ENCODE peak calls at places on chromosome 13, in four cellular contexts. Y, L, A and X are unnamed samples.

GRCh38 chr13:86741762-86742285 is 929.3 kb upstream of the SLITRK5 start:
- DNase-seq in A (no peak), L (no peak), Y (no peak), X (no peak)

GRCh38 chr13:46050771-46051170 is 1.8 kb downstream of the ZC3H13 start:
- DNase-seq in Y (no peak), L (no peak), A (no peak), X (no peak)

GRCh38 chr13:113922412-113923118 is 51.3 kb downstream of the C13orf46 start:
- DNase-seq in L (no peak), A (peak; percentile 2), Y (peak; percentile 10), X (no peak)

GRCh38 chr13:39835253-39835652 is 179.8 kb downstream of the COG6 start:
- DNase-seq in L (no peak), Y (no peak), A (no peak), X (no peak)

GRCh38 chr13:66845393-66845792 is 384.7 kb downstream of the PCDH9 start:
- DNase-seq in L (no peak), A (no peak), Y (no peak), X (no peak)

GRCh38 chr13:27917121-27917947 is 2.5 kb upstream of the PDX1 start:
- DNase-seq in A (no peak), Y (no peak), L (no peak), X (peak; percentile 24)

GRCh38 chr13:105991131-105991530 is 544.3 kb downstream of the EFNB2 start:
- DNase-seq in Y (no peak), L (no peak), A (no peak), X (no peak)

GRCh38 chr13:110646442-110647364 is 31.4 kb downstream of the NAXD start:
- DNase-seq in Y (no peak), L (no peak), A (no peak), X (no peak)

GRCh38 chr13:76634431-76635191 is 251.6 kb downstream of the KCTD12 start:
- DNase-seq in A (no peak), Y (no peak), L (no peak), X (no peak)

GRCh38 chr13:102089177-102089576 is 312.7 kb downstream of the FGF14 start:
- DNase-seq in A (no peak), Y (no peak), L (no peak), X (no peak)

GRCh38 chr13:78137404-78138142 is 218.9 kb upstream of the EDNRB start:
- DNase-seq in Y (no peak), A (no peak), L (peak; percentile 41), X (no peak)

GRCh38 chr13:47033216-47033615 is 136.4 kb upstream of the HTR2A start:
- DNase-seq in Y (no peak), A (no peak), L (peak; percentile 16), X (no peak)

GRCh38 chr13:39451301-39451700 is 151.7 kb downstream of the LHFPL6 start:
- DNase-seq in L (no peak), Y (no peak), A (no peak), X (no peak)

GRCh38 chr13:41188584-41188983 is 5.8 kb downstream of the KBTBD7 start:
- DNase-seq in Y (no peak), L (no peak), A (no peak), X (no peak)

GRCh38 chr13:42405665-42406390 is 133.9 kb downstream of the AKAP11 start:
- DNase-seq in A (no peak), Y (no peak), L (no peak), X (no peak)

GRCh38 chr13:63156816-63157215 is 1741.2 kb upstream of the PCDH20 start:
- DNase-seq in L (no peak), A (no peak), Y (no peak), X (no peak)

GRCh38 chr13:96984061-96984508 is 10.2 kb downstream of the OXGR1 start:
- DNase-seq in A (peak; percentile 15), L (peak; percentile 8), Y (no peak), X (no peak)

GRCh38 chr13:112545866-112546265 is 42.1 kb downstream of the TUBGCP3 start:
- DNase-seq in A (no peak), L (no peak), Y (no peak), X (no peak)

GRCh38 chr13:51958217-51958547 is 53.1 kb downstream of the ATP7B start:
- DNase-seq in L (no peak), A (no peak), Y (no peak), X (no peak)

GRCh38 chr13:93726173-93727019 is 499.8 kb downstream of the GPC6 start:
- DNase-seq in Y (no peak), L (no peak), A (no peak), X (no peak)

GRCh38 chr13:60453490-60453889 is 56.5 kb downstream of the TDRD3 start:
- DNase-seq in L (no peak), A (no peak), Y (no peak), X (no peak)

GRCh38 chr13:82291852-82292251 is 1590.4 kb downstream of the SLITRK1 start:
- DNase-seq in L (no peak), Y (no peak), A (no peak), X (no peak)

GRCh38 chr13:50867641-50867952 is 24.1 kb upstream of the DLEU7 start:
- DNase-seq in A (no peak), Y (no peak), L (no peak), X (no peak)
- TF ChIP-seq POLR2A in A (no peak), Y (no peak), L (no peak), X (no peak)

DNA sequence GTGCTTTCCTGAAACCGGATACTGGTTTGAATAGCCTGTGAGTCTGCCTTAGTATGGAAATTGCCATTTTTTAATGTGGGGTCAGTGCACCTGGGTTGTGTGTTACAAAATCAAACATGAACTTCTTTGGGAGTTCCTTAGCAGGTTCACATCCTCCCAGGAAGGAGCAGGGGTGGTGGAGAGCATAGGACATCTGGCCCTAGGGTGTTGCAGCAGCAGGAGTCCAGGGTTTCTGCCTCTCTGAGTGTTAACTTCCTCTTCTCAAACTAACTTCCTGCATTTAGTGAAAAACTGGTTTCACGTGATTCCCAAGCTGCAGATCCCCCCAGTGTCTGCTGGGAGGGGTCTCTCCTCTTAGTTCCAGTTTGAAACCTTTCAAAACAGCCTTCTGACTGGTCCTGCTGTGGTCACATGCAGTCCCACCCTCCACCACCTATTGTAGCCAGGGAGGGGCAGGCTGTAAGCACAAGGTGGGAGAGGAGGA is 7.2 kb downstream of the RNASEH2B start:
- DNase-seq in A (no peak), L (no peak), Y (no peak), X (no peak)
- TF ChIP-seq POLR2A in A (no peak), L (no peak), Y (no peak), X (no peak)

GRCh38 chr13:44107357-44108121 is 227.8 kb downstream of the LACC1 start:
- DNase-seq in L (no peak), Y (no peak), A (no peak), X (peak; percentile 60)
- TF ChIP-seq POLR2A in L (no peak), Y (no peak), A (no peak), X (no peak)

DNA sequence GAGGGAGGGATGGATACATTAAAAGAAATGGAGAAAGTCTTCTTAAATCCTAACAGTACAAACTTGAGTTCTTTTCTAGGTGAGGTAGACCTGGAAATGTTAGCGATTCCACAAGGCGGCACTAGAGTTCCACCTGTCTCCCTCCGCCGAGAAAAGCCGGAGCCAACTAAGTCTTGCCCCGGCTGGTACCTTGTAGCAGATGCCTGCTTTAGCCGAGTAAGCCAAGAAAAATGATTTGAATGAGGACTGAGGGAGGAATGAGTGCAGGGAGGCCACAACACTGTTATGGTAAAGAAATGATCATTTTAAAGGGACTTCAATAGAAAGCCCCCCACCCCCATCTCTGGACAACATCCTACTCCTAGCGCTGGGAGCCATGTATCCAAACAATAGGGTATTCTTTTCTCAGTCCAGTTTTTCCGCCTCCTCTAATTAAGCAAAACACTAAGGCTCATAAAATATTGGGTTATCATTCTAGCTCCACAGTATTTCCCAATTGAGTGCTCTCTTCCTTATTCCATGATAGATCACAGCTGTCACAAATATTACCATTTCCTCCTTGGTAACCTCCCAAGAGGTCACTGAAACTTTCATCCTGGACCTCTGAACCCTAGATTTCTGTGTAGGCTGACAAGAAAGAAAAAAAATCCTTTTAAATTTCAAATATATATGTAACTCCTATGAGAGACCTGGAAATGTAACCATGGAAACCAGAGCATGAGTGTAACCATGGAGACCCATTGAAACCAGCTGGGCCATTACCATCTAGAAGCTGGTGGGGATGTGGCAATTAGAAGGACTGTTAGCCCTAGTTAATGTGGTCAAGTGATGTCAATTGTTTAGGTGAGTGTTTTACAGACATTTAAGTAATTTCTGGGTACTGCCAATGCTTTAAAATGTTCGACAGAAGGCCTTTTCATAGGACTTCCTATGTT is 58.3 kb downstream of the GPALPP1 start:
- DNase-seq in L (peak; percentile 77), A (peak; percentile 71), Y (peak; percentile 68), X (no peak)
- TF ChIP-seq POLR2A in L (no peak), A (no peak), Y (no peak), X (no peak)

DNA sequence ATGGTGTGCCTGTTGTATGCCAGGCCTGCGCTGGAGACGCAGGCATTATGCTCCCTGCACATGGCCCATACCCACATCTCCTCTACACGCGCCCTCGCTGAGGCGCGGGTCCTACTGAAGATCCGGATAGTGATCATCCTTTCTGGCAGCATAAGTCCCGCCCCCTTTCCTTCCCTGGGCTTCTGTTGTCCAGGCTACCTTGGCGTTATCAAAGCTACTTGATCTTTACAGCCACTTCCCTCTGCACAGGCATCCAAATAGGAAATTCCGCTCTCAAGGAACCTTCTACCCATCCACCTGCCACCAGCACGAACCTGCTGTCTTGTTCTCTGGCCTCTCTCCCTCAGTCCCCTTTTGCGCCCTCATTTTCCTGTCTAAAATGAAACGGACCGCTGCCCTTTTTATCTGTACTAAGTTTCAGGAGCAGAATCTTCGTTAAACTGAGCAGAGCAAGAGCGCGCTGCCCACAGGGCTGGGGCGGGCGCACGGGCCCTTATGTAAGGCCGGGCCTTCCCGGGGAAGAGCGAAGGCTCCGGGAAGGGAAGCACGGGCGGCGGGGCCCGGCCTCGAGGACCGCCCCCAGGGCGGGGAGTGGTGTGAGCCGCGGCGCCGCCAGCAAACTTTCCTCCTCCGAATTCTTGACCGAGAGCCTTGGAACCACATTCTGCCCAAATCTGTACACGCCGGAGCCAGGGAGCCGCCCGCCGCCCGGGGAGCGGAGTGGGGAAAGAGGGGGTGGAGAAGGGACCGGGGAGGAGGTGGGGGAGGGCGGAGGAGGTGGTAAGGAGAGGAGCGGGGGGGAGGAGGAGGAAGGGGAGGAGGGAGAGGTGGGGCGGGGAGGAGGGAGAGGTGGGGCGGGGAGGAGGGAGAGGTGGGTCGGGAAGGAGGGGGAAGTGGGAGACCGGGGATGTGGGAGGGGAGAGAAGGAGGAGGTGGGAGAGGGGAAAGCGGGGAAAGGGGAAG is 919 bp upstream of the UBE2L5 start:
- DNase-seq in L (peak; percentile 58), Y (peak; percentile 93), A (peak; percentile 88), X (peak; percentile 95)
- TF ChIP-seq POLR2A in L (no peak), Y (peak; percentile 75), A (no peak), X (peak; percentile 85)

DNA sequence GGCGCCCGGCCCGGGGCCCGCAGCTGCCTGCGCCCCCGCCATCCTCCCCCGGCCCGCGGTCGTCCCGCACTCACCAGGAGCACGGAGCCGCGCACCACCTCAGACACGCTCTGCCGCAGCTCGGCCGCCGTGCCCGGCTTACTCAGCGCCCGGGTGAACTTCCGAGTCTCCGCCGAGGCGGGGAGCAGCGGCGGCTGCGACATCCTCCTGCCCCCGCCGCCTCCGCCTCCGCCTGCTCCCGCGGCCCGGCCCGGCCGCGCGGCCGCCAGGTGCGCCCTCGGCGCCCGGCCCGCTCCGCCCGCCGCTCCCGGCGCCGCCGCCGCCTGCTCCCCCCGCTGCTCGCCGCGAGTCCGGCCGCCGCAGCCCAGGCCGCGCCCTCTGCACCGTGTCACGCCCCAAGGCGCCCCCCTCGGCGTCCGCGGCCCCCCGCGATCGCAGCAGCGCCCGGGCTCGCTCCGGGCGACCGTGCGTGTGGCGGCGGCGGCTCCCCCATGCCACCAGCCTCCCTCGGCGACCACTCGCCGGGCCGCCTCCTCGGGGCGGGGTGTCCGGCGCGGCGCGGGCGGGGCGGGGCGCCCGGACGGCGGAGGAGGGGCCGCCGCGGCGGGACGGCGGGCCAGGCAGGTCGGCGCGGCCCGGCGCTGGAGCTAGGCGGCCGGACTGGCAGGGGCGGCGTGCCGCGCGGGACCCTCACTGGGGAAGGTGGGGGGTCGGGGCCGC is 108.4 kb upstream of the DOCK9 start:
- DNase-seq in L (peak; percentile 58), A (peak; percentile 53), Y (peak; percentile 55), X (no peak)
- TF ChIP-seq POLR2A in L (no peak), A (no peak), Y (peak; percentile 80), X (no peak)